ENCODE peak calls at places on chromosome 9, in seven cellular contexts. W is glutamatergic neuron; F is H9; B is CD8-positive, alpha-beta T cell; O is transverse colon; I is HFFc6; Z is gastrocnemius medialis. H is an unnamed sample.

GRCh38 chr9:130193531-130194405 is 21.6 kb downstream of the NCS1 start:
- DNase-seq in O (no peak), I (no peak), F (no peak), Z (peak), B (no peak), W (peak), H (no peak)

GRCh38 chr9:79617395-79617794 is 45.6 kb downstream of the TLE4 start:
- DNase-seq in I (no peak), B (no peak), W (no peak), Z (no peak), F (no peak), O (peak), H (no peak)

GRCh38 chr9:83299556-83299955 is 236.6 kb upstream of the RASEF start:
- DNase-seq in W (no peak), I (peak), F (no peak), Z (peak), B (no peak), O (no peak), H (no peak)

GRCh38 chr9:136049451-136050265 is 45.4 kb downstream of the NACC2 start:
- DNase-seq in F (no peak), W (no peak), O (no peak), I (no peak), Z (no peak), B (no peak), H (peak)

GRCh38 chr9:5388026-5388806 is 48.5 kb upstream of the RLN1 start:
- DNase-seq in W (no peak), B (no peak), Z (no peak), O (no peak), F (no peak), I (peak), H (no peak)

GRCh38 chr9:16884952-16885513 is 14.6 kb upstream of the BNC2 start:
- DNase-seq in F (no peak), W (peak), Z (no peak), B (no peak), I (peak), O (peak), H (no peak)

GRCh38 chr9:137458194-137459146 is 664 bp downstream of the NSMF start:
- DNase-seq in W (peak), F (no peak), O (peak), B (peak), Z (no peak), I (no peak), H (peak)

GRCh38 chr9:76654575-76654974 is 109.7 kb upstream of the PCA3 start:
- DNase-seq in W (no peak), F (no peak), I (peak), O (no peak), B (no peak), Z (no peak), H (no peak)

GRCh38 chr9:134800791-134801339 is 79.7 kb upstream of the FCN2 start:
- DNase-seq in W (no peak), I (no peak), B (no peak), O (no peak), Z (peak), F (no peak), H (no peak)

GRCh38 chr9:22214497-22215031 is 205.5 kb upstream of the CDKN2B start:
- DNase-seq in O (no peak), F (no peak), Z (no peak), I (peak), B (no peak), W (no peak), H (no peak)

GRCh38 chr9:38685535-38685934 is 34.4 kb downstream of the FAM240B start:
- DNase-seq in W (no peak), O (no peak), Z (no peak), I (no peak), B (no peak), F (no peak), H (no peak)

GRCh38 chr9:105007143-105007542 is 79.2 kb upstream of the ABCA1 start:
- DNase-seq in I (peak), W (no peak), O (peak), B (no peak), F (no peak), Z (no peak), H (peak)

GRCh38 chr9:116101516-116101915 is 52.1 kb upstream of the PAPPA start:
- DNase-seq in W (no peak), I (peak), Z (no peak), O (no peak), F (no peak), B (no peak), H (no peak)

GRCh38 chr9:96418074-96418919 is at the start of gene ZNF367:
- DNase-seq in W (peak), I (peak), B (peak), F (peak), O (peak), Z (peak), H (peak)

GRCh38 chr9:8268881-8269280 is 469.3 kb upstream of the DMAC1 start:
- DNase-seq in O (no peak), B (no peak), Z (no peak), W (no peak), I (no peak), F (no peak), H (no peak)

GRCh38 chr9:117247271-117247670 is 167.6 kb downstream of the ASTN2 start:
- DNase-seq in Z (no peak), O (no peak), I (no peak), F (no peak), B (no peak), W (no peak), H (no peak)

GRCh38 chr9:73023025-73023541 is 70.2 kb upstream of the ALDH1A1 start:
- DNase-seq in B (no peak), Z (peak), I (peak), W (peak), F (peak), O (peak), H (no peak)

GRCh38 chr9:136742640-136743391 is at the start of gene LCN10:
- DNase-seq in F (peak), I (no peak), B (no peak), W (no peak), Z (no peak), O (no peak), H (no peak)

GRCh38 chr9:127637322-127637847 is 25.3 kb downstream of the STXBP1 start:
- DNase-seq in B (no peak), O (peak), I (peak), F (no peak), Z (no peak), W (no peak), H (no peak)

GRCh38 chr9:4831944-4832343 is 39.2 kb downstream of the RCL1 start:
- DNase-seq in B (no peak), W (no peak), I (no peak), F (no peak), O (no peak), Z (no peak), H (no peak)

GRCh38 chr9:130689937-130690700 is 3.5 kb upstream of the EXOSC2 start:
- DNase-seq in B (no peak), F (peak), W (no peak), Z (peak), I (peak), O (peak), H (no peak)

GRCh38 chr9:78314953-78315870 is 18.3 kb downstream of the PSAT1 start:
- DNase-seq in B (no peak), Z (no peak), O (no peak), I (peak), W (no peak), F (no peak), H (no peak)

GRCh38 chr9:32581512-32582143 is 8.7 kb upstream of the NDUFB6 start:
- DNase-seq in W (no peak), I (peak), O (no peak), B (no peak), F (peak), Z (no peak), H (no peak)

GRCh38 chr9:130997925-130998595 is 10.9 kb upstream of the LAMC3 start:
- DNase-seq in I (peak), W (peak), F (peak), B (no peak), Z (no peak), O (peak), H (peak)

GRCh38 chr9:110440161-110440560 is 102.5 kb upstream of the TXNDC8 start:
- DNase-seq in Z (no peak), W (no peak), O (no peak), B (no peak), F (no peak), I (peak), H (no peak)

GRCh38 chr9:136720251-136720886 is 8.0 kb downstream of the DIPK1B start:
- DNase-seq in F (peak), O (no peak), Z (no peak), W (no peak), I (no peak), B (no peak), H (no peak)

GRCh38 chr9:2709645-2710101 is 7.6 kb upstream of the KCNV2 start:
- DNase-seq in F (no peak), O (no peak), B (no peak), Z (no peak), I (no peak), W (no peak), H (no peak)

GRCh38 chr9:33403941-33404781 is 1.8 kb upstream of the AQP7 start:
- DNase-seq in O (no peak), W (no peak), F (no peak), Z (no peak), B (no peak), I (no peak), H (no peak)

GRCh38 chr9:87499455-87500015 is 1.9 kb downstream of the DAPK1 start:
- DNase-seq in W (no peak), F (no peak), O (no peak), I (no peak), B (no peak), Z (no peak), H (no peak)

GRCh38 chr9:124502711-124503702 is 4.2 kb downstream of the NR5A1 start:
- DNase-seq in O (no peak), Z (no peak), F (peak), I (no peak), B (no peak), W (peak), H (no peak)

GRCh38 chr9:18250051-18250450 is 223.9 kb upstream of the ADAMTSL1 start:
- DNase-seq in B (no peak), W (no peak), F (no peak), Z (no peak), I (no peak), O (no peak), H (no peak)

GRCh38 chr9:18256574-18256973 is 217.4 kb upstream of the ADAMTSL1 start:
- DNase-seq in O (no peak), F (no peak), B (no peak), I (peak), Z (no peak), W (no peak), H (no peak)

GRCh38 chr9:18253950-18254349 is 220.0 kb upstream of the ADAMTSL1 start:
- DNase-seq in O (no peak), B (no peak), I (no peak), W (no peak), F (no peak), Z (no peak), H (no peak)

GRCh38 chr9:18255747-18256146 is 218.2 kb upstream of the ADAMTSL1 start:
- DNase-seq in I (peak), O (no peak), B (no peak), W (no peak), Z (no peak), F (no peak), H (no peak)

DNA sequence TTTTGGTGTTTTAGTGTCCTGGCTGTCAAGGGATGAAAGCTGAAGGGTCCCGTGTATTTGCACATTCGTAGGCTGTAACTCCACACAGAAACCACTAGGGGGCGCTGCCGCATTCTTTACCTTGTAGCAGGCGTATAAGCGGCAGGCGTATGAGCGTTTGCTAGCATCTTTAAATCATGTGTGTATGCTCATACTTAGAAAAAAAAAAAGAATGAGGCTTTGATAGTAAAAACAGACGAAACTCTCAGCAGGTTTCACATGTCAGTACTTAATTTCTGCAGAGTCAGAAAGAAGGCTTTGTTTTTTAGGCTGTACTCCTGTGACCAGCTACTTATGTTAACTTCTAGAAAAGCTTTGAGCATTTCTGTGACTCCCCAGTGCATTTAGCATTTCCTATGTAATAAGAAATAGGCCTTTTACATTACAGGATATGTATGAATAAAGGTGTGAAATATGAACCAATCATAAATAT is 218.8 kb upstream of the ADAMTSL1 start:
- DNase-seq in Z (peak), W (peak), F (peak), O (peak), I (peak), B (peak), H (peak)
- TF ChIP-seq CTCF in Z (peak), W (peak), F (peak), O (peak), I (peak), B (peak), H (peak)

GRCh38 chr9:111898331-111899096 is 1.9 kb downstream of the UGCG start:
- DNase-seq in I (no peak), Z (no peak), B (no peak), F (no peak), W (no peak), O (no peak), H (no peak)

GRCh38 chr9:111897831-111898144 is 1.2 kb downstream of the UGCG start:
- DNase-seq in F (no peak), I (peak), W (no peak), Z (no peak), O (peak), B (no peak), H (no peak)

GRCh38 chr9:111900081-111900805 is 3.6 kb downstream of the UGCG start:
- DNase-seq in Z (no peak), I (no peak), O (no peak), W (no peak), B (no peak), F (no peak), H (no peak)

GRCh38 chr9:111895996-111896941 is at the start of gene UGCG:
- DNase-seq in B (peak), F (peak), W (peak), I (peak), O (peak), Z (peak), H (peak)

GRCh38 chr9:111896942-111897830 is 572 bp downstream of the UGCG start:
- DNase-seq in I (peak), Z (peak), F (peak), W (peak), O (peak), B (no peak), H (no peak)
- TF ChIP-seq CTCF in I (peak), Z (no peak), F (peak), W (no peak), O (no peak), B (no peak), H (no peak)

GRCh38 chr9:108412755-108413154 is 443.0 kb downstream of the ACTL7B start:
- DNase-seq in Z (no peak), W (no peak), B (no peak), I (no peak), F (peak), O (no peak), H (no peak)
- TF ChIP-seq CTCF in Z (no peak), W (no peak), B (no peak), I (peak), F (peak), O (no peak), H (peak)

GRCh38 chr9:98642661-98643312 is 65.9 kb downstream of the GABBR2 start:
- DNase-seq in I (no peak), O (no peak), W (no peak), F (peak), Z (no peak), B (no peak), H (no peak)
- TF ChIP-seq CTCF in I (peak), O (no peak), W (no peak), F (peak), Z (no peak), B (no peak), H (no peak)

GRCh38 chr9:121169094-121169601 is 32.5 kb downstream of the RAB14 start:
- DNase-seq in O (no peak), W (peak), Z (no peak), B (no peak), I (peak), F (no peak), H (no peak)
- TF ChIP-seq CTCF in O (peak), W (peak), Z (no peak), B (peak), I (peak), F (peak), H (peak)

DNA sequence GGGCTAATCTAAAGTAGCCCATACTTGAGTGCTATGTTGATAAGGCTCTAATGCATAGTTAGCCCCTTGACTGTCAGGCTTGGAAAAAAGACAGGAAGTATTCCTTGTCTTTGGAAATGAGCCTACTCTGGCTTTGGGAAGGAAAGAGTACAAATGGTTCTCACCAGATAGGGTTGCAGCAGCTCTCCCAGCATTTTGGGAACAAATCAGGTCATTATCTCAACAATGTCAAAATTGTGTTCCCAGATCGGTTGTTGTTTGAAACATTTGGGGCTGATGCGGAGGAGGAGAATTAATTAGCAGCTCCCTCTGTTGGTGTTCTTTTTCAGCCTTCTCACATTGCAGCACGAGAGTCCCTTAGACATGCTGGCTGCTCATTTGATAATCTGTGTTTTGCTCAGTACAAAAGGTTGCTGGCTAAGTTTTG is 294.7 kb upstream of the DMRT1 start:
- DNase-seq in B (no peak), F (peak), Z (peak), W (no peak), I (peak), O (no peak), H (no peak)
- TF ChIP-seq CTCF in B (no peak), F (peak), Z (no peak), W (no peak), I (peak), O (no peak), H (no peak)

GRCh38 chr9:108478431-108478837 is 377.4 kb downstream of the ACTL7B start:
- DNase-seq in W (no peak), I (peak), Z (peak), B (no peak), F (no peak), O (peak), H (no peak)
- TF ChIP-seq CTCF in W (no peak), I (peak), Z (no peak), B (no peak), F (peak), O (peak), H (no peak)

H was measured in CD14-positive monocyte.